ENCODE peak calls at places on chromosomes 1 and 21, in seven cellular contexts. W, D, S, P, R, N and Y are unnamed samples.

GRCh38 chr1:177274687-177275211 is 104.0 kb downstream of the BRINP2 start:
- DNase-seq in P (peak), N (no peak), R (no peak), S (peak), D (peak), W (peak), Y (no peak)

GRCh38 chr21:21751286-21751685 is 753.1 kb downstream of the NCAM2 start:
- DNase-seq in S (no peak), R (no peak), P (no peak), W (no peak), N (no peak), D (no peak), Y (no peak)

GRCh38 chr1:43622471-43622870 is 27.5 kb upstream of the KDM4A start:
- DNase-seq in N (no peak), W (no peak), S (no peak), D (peak), R (no peak), P (no peak), Y (no peak)

GRCh38 chr1:247387500-247387899 is 28.5 kb upstream of the NLRP3 start:
- DNase-seq in P (no peak), N (no peak), W (no peak), D (no peak), R (no peak), S (no peak), Y (no peak)

GRCh38 chr1:11147371-11147770 is 41.8 kb upstream of the ANGPTL7 start:
- DNase-seq in N (no peak), R (no peak), W (no peak), D (no peak), P (peak), S (no peak), Y (no peak)

GRCh38 chr1:3611170-3612019 is at the start of gene MEGF6:
- DNase-seq in R (peak), P (no peak), D (peak), N (peak), S (no peak), W (no peak), Y (peak)

GRCh38 chr1:14113841-14114567 is 414.0 kb downstream of the PRDM2 start:
- DNase-seq in N (no peak), S (peak), R (no peak), D (no peak), P (peak), W (peak), Y (no peak)

GRCh38 chr1:93811646-93812045 is 67.4 kb downstream of the DNTTIP2 start:
- DNase-seq in P (no peak), S (no peak), W (no peak), D (no peak), R (no peak), N (peak), Y (no peak)

GRCh38 chr1:24540906-24541710 is 14.8 kb upstream of the NCMAP start:
- DNase-seq in S (peak), D (peak), W (no peak), P (peak), R (peak), N (no peak), Y (no peak)

GRCh38 chr1:3352952-3353331 is 101.5 kb upstream of the ARHGEF16 start:
- DNase-seq in R (no peak), S (peak), P (peak), W (no peak), N (no peak), D (peak), Y (no peak)

GRCh38 chr1:96309783-96310182 is 411.8 kb upstream of the PTBP2 start:
- DNase-seq in D (peak), R (no peak), P (peak), S (peak), W (peak), N (no peak), Y (no peak)

GRCh38 chr21:43939443-43940328 is 72.4 kb upstream of the TRAPPC10 start:
- DNase-seq in N (no peak), S (no peak), D (no peak), W (no peak), P (no peak), R (no peak), Y (peak)

GRCh38 chr1:91706140-91706957 is 179.6 kb downstream of the TGFBR3 start:
- DNase-seq in D (no peak), W (no peak), R (no peak), N (no peak), P (no peak), S (no peak), Y (no peak)

GRCh38 chr1:70318191-70318590 is 36.3 kb downstream of the ANKRD13C start:
- DNase-seq in S (no peak), R (no peak), N (no peak), D (no peak), P (no peak), W (no peak), Y (no peak)

GRCh38 chr1:19372602-19373001 is 60.5 kb downstream of the SLC66A1 start:
- DNase-seq in S (peak), P (no peak), N (no peak), R (no peak), D (no peak), W (no peak), Y (no peak)

GRCh38 chr1:19374926-19375325 is 62.8 kb downstream of the SLC66A1 start:
- DNase-seq in W (no peak), N (no peak), P (no peak), D (no peak), R (no peak), S (no peak), Y (no peak)

GRCh38 chr1:19373206-19374126 is 61.3 kb downstream of the SLC66A1 start:
- DNase-seq in N (no peak), P (no peak), S (peak), W (no peak), R (no peak), D (no peak), Y (no peak)

GRCh38 chr1:19375621-19376020 is 63.5 kb downstream of the SLC66A1 start:
- DNase-seq in R (no peak), P (peak), D (no peak), S (no peak), N (no peak), W (no peak), Y (no peak)

DNA sequence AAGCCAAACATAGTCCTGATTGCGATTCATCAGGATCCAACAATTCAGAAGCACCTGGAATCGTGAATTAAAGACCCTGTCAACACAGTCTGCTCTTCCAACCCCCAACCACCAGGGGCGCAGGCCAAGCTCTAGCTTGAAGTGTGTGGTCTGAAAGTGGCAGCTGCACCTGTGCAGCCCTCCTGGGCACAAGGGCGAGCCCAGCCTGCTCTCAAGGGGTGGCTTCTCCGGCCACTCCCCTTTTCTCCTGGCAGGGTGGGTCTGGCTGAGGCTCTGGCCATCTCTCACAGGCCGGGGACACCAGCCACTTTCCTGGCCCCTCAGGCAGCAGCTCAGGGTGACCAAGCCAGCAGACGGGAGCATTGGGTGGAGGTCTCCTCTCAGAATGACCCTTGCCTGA is 62.3 kb downstream of the SLC66A1 start:
- DNase-seq in N (no peak), W (no peak), R (no peak), D (no peak), S (no peak), P (no peak), Y (no peak)
- TF ChIP-seq CTCF in N (peak), W (peak), R (no peak), D (peak), S (no peak), P (peak), Y (peak)

GRCh38 chr21:42242611-42243010 is 23.7 kb downstream of the ABCG1 start:
- DNase-seq in S (no peak), D (no peak), R (no peak), W (no peak), P (no peak), N (no peak), Y (no peak)

GRCh38 chr21:42239556-42239955 is 20.6 kb downstream of the ABCG1 start:
- DNase-seq in W (no peak), S (no peak), D (no peak), P (no peak), R (no peak), N (no peak), Y (no peak)

GRCh38 chr21:42237577-42237976 is 18.6 kb downstream of the ABCG1 start:
- DNase-seq in W (no peak), P (no peak), D (no peak), N (no peak), R (no peak), S (no peak), Y (no peak)

GRCh38 chr21:42238185-42238934 is 19.4 kb downstream of the ABCG1 start:
- DNase-seq in W (no peak), N (no peak), R (peak), S (peak), D (no peak), P (no peak), Y (no peak)

GRCh38 chr21:42239973-42240372 is 21.0 kb downstream of the ABCG1 start:
- DNase-seq in P (no peak), D (no peak), N (no peak), W (no peak), R (no peak), S (no peak), Y (no peak)
- TF ChIP-seq CTCF in P (no peak), D (peak), N (no peak), W (no peak), R (no peak), S (no peak), Y (peak)

GRCh38 chr1:235582130-235582529 is 67.5 kb downstream of the GNG4 start:
- DNase-seq in R (no peak), N (no peak), D (no peak), W (no peak), S (no peak), P (no peak), Y (no peak)

GRCh38 chr1:235586992-235587391 is 62.6 kb downstream of the GNG4 start:
- DNase-seq in P (no peak), D (no peak), N (no peak), R (no peak), W (no peak), S (no peak), Y (no peak)

GRCh38 chr1:235584973-235585372 is 64.6 kb downstream of the GNG4 start:
- DNase-seq in W (no peak), D (no peak), N (no peak), S (no peak), P (no peak), R (no peak), Y (no peak)

GRCh38 chr1:235586413-235586812 is 63.2 kb downstream of the GNG4 start:
- DNase-seq in S (no peak), P (no peak), N (no peak), D (no peak), W (no peak), R (no peak), Y (no peak)

DNA sequence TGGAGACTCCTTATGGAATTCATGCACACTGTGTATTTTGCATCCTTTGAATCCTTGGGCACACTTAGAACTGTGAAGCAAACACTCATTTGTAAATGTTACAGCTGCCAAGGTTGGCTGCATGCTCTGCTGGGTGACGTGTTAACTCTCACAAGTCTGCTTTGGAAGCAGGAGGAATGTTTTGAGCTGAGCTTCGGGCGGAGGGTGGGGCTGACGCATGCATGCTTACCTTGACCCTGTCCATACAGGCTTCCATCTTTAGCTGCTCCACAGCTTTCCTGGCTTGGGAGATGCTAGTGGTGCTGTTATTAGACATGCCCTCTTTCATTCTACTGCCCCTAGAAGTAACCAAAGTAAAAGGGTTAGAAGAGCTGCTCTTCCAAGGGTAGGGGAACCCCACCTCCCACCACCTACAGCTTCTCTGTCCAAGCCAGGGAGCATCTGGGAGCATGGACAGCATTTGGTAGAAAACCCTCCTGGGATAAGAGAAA is 66.0 kb downstream of the GNG4 start:
- DNase-seq in R (no peak), D (no peak), W (no peak), S (peak), P (no peak), N (no peak), Y (no peak)
- TF ChIP-seq CTCF in R (no peak), D (no peak), W (no peak), S (no peak), P (peak), N (peak), Y (peak)

DNA sequence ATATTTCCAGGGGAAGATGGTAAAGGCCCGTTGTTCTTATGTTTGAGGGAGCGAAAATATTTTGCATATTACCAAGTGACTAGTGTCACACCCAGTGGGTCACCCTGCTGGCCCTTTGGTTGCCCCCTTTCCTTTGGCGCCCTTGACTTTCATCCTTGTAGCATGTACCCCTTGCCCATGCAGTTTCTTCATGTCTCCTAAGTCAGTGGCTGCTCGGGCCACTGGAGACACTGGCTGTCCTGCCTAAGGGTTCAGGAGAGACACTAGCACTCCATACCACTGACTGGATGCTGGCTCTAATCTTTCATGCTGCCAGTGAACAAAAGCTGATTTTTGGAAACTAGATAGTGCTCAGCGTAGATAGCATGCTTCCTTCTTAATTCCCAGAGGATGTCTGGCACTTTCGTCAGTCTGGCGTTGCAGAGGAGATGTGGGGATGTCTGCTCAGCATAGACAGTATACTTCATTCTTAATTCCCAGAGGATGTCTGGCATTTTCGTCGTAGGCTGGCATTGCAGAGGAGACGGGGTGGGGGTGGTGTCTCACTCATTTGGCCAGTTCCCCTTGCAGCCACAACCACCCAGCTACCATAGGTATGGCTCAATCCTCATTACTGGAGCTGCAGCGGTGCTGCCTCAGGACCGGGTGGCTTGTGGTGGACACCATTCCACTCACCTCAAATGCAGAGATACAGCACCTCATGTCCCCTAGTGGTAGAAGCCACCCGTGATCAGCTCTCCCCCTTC is 770.9 kb upstream of the TPTE start:
- DNase-seq in D (no peak), W (no peak), P (no peak), R (no peak), N (peak), S (no peak), Y (no peak)
- TF ChIP-seq CTCF in D (no peak), W (no peak), P (no peak), R (no peak), N (no peak), S (no peak), Y (no peak)